ENCODE peak calls at places on chromosomes 11 and 22, in five cellular contexts. N, M, A, O and Q are unnamed samples.

GRCh38 chr11:32122200-32122599 is 31.3 kb downstream of the RCN1 start:
- DNase-seq in N (no peak), M (no peak), A (no peak), O (no peak), Q (no peak)

GRCh38 chr11:60872952-60873524 is 5.7 kb downstream of the ZP1 start:
- DNase-seq in N (no peak), M (peak; percentile 60), A (no peak), O (no peak), Q (no peak)

GRCh38 chr22:28244760-28245159 is 325.7 kb upstream of the PITPNB start:
- DNase-seq in N (no peak), M (no peak), A (no peak), O (no peak), Q (no peak)

GRCh38 chr11:119108151-119108856 is 1.2 kb downstream of the C2CD2L start:
- DNase-seq in N (no peak), M (peak; percentile 63), A (no peak), O (no peak), Q (peak; percentile 43)

GRCh38 chr22:30754971-30755759 is 60.5 kb downstream of the OSBP2 start:
- DNase-seq in N (peak; percentile 58), M (peak; percentile 64), A (peak; percentile 72), O (no peak), Q (peak; percentile 38)

GRCh38 chr22:39215430-39216142 is 29.2 kb downstream of the PDGFB start:
- DNase-seq in N (no peak), M (peak; percentile 67), A (no peak), O (no peak), Q (no peak)

GRCh38 chr11:125418396-125418795 is 77.7 kb downstream of the FEZ1 start:
- DNase-seq in N (no peak), M (no peak), A (no peak), O (no peak), Q (no peak)

GRCh38 chr11:59866397-59866796 is at the start of gene TCN1:
- DNase-seq in N (no peak), M (no peak), A (no peak), O (no peak), Q (no peak)

GRCh38 chr11:28152743-28153142 is 44.6 kb downstream of the METTL15 start:
- DNase-seq in N (no peak), M (no peak), A (no peak), O (no peak), Q (no peak)

GRCh38 chr22:40331706-40332105 is 14.6 kb upstream of the ADSL start:
- DNase-seq in N (no peak), M (no peak), A (no peak), O (no peak), Q (no peak)

GRCh38 chr11:130760515-130761125 is 155.7 kb downstream of the SNX19 start:
- DNase-seq in N (no peak), M (no peak), A (no peak), O (no peak), Q (no peak)

GRCh38 chr22:28142361-28142801 is 223.3 kb upstream of the PITPNB start:
- DNase-seq in N (no peak), M (no peak), A (peak; percentile 25), O (no peak), Q (peak; percentile 12)

GRCh38 chr11:18395735-18396504 is 1.6 kb downstream of the LDHA start:
- DNase-seq in N (peak; percentile 87), M (peak; percentile 98), A (peak; percentile 100), O (peak; percentile 86), Q (peak; percentile 97)

GRCh38 chr11:96781082-96781481 is 391.3 kb downstream of the JRKL start:
- DNase-seq in N (no peak), M (no peak), A (peak; percentile 16), O (no peak), Q (no peak)

GRCh38 chr22:42930810-42931420 is 73.8 kb upstream of the ARFGAP3 start:
- DNase-seq in N (no peak), M (no peak), A (no peak), O (no peak), Q (no peak)

DNA sequence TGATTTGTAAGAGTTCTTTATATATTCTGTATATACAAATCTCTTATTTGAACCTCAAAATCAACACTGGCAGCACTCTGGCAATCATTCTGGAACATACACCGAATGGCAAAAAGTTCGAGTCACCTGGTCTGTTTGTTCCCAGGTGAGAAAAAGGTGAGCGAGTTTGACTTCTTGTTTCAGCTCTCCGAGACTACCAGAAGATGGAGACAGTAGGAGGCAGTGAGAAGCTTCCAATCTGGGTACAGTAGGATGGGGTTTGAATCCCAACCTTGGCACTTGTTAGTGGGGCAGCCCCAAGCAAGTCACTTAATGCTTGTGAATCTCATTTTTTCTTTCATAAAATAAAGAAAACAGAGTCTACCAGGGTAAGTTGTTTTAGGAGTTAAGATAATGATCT is 76.4 kb downstream of the C2CD3 start:
- DNase-seq in N (no peak), M (no peak), A (no peak), O (no peak), Q (no peak)
- TF ChIP-seq POLR2A in N (no peak), M (no peak), A (no peak), O (no peak), Q (no peak)

GRCh38 chr11:17012712-17013547 is 1.3 kb downstream of the PLEKHA7 start:
- DNase-seq in N (no peak), M (no peak), A (peak; percentile 50), O (no peak), Q (peak; percentile 27)
- TF ChIP-seq POLR2AphosphoS5 in N (no peak), M (no peak), A (no peak), O (no peak), Q (no peak)

DNA sequence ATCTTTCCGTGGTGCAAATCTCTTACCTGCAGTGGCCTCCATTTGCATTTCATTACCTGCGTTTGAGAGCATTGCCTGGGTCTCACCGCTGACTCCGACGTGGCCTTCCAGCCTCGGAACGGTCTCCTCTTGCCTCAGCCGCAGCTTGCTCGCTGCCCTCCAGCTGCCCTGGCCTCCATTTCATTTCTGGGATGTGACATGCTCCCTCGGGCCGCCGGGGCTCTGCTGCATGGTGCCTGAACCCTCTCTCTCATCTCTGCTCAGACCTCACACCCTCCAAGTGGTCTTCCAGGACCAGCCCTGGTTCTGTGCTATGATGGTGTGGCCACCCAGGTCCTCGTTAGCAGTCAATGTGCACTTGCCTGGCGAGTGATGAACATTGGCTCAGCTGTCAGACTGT is 229.2 kb downstream of the TBC1D22A start:
- DNase-seq in N (no peak), M (no peak), A (no peak), O (no peak), Q (no peak)
- TF ChIP-seq POLR2A in N (no peak), M (no peak), A (no peak), O (no peak), Q (no peak)

DNA sequence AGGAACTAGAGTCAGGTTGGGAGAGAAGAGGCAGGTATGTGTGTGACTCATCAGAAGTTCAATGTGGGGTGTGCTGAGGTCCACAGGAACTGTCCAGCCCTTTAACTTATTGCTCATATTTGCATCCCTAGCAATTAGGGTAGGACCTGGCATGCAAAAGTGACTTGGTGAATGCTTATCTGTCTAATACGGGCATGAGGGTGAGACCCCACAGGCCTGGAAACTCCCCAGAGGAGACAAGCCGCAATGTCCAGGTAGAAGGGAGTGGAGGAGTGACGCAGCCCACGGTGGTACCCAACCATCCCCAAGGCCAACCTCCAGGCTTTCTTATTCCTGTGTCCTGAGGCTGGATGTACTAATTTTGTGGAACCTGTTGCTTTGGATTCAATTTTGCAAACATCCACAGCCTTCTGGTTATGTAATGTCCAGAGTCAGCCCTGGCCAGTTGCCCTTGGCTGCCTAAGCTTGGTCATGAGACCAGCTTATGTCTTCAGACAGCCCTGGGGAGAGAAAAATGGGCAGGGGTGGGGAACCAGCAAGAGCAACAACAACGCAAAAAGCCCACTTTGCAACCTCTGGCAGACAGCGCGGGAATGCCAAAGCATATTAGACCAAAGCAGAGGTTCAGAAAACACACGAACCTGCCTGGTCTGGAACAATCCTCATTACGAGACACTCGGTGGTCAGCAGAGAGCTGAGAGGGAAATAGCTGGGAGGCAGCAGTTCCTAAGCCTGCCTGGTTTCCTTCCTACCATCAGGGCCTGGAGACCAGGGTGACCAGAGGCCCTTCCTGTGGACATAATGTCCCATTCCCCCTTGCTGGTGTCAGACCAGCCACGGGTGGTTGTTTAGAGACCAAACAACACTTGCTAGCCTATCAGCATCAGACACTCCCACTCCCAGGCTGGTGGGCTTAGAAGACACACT is 49.3 kb downstream of the TIMP3 start:
- DNase-seq in N (no peak), M (no peak), A (no peak), O (no peak), Q (no peak)
- TF ChIP-seq POLR2AphosphoS5 in N (no peak), M (no peak), A (no peak), O (no peak), Q (peak; percentile 71)

GRCh38 chr11:6194065-6194581 is 4.9 kb upstream of the OR52W1 start:
- DNase-seq in N (no peak), M (no peak), A (no peak), O (no peak), Q (no peak)
- TF ChIP-seq POLR2A in N (no peak), M (no peak), A (no peak), O (no peak), Q (no peak)

GRCh38 chr11:75161506-75161905 is 10.6 kb downstream of the SLCO2B1 start:
- DNase-seq in N (no peak), M (no peak), A (peak; percentile 72), O (no peak), Q (no peak)

GRCh38 chr11:75160880-75161279 is 10.0 kb downstream of the SLCO2B1 start:
- DNase-seq in N (no peak), M (no peak), A (no peak), O (no peak), Q (no peak)

GRCh38 chr11:75158241-75158640 is 7.3 kb downstream of the SLCO2B1 start:
- DNase-seq in N (no peak), M (no peak), A (no peak), O (no peak), Q (no peak)

GRCh38 chr11:75160328-75160757 is 9.4 kb downstream of the SLCO2B1 start:
- DNase-seq in N (no peak), M (no peak), A (peak; percentile 20), O (no peak), Q (no peak)

GRCh38 chr11:75159081-75159953 is 8.4 kb downstream of the SLCO2B1 start:
- DNase-seq in N (no peak), M (no peak), A (no peak), O (no peak), Q (no peak)
- TF ChIP-seq POLR2AphosphoS5 in N (no peak), M (no peak), A (no peak), O (no peak), Q (no peak)